ENCODE peak calls at places on chromosome 14, in five cellular contexts. C is activated T-cell treated with anti-CD3 and anti-CD28 coated beads, Interleukin-2, amount 50 U/mL, for 72 hours; S is left lung; G is cardiac septum; M is H4. N is an unnamed sample.

GRCh38 chr14:57739543-57739942 is 126.3 kb downstream of the SLC35F4 start:
- DNase-seq in C (no peak), S (no peak), G (no peak), M (no peak), N (no peak)

GRCh38 chr14:22194669-22195068 is 394.4 kb downstream of the DAD1 start:
- DNase-seq in C (no peak), S (no peak), G (no peak), M (no peak), N (no peak)

GRCh38 chr14:31943217-31943616 is 133.9 kb upstream of the ARHGAP5 start:
- DNase-seq in C (no peak), S (no peak), G (no peak), M (no peak), N (no peak)

GRCh38 chr14:80781968-80782367 is 159.6 kb downstream of the CEP128 start:
- DNase-seq in C (no peak), S (no peak), G (no peak), M (no peak), N (no peak)

GRCh38 chr14:62030387-62030786 is 268.2 kb downstream of the SNAPC1 start:
- DNase-seq in C (no peak), S (no peak), G (no peak), M (no peak), N (no peak)

GRCh38 chr14:81209187-81209836 is 11.4 kb downstream of the GTF2A1 start:
- DNase-seq in C (no peak), S (no peak), G (no peak), M (no peak), N (no peak)

GRCh38 chr14:79896009-79896408 is 315.3 kb downstream of the DIO2 start:
- DNase-seq in C (no peak), S (no peak), G (no peak), M (no peak), N (no peak)

GRCh38 chr14:69489495-69489894 is 5.0 kb downstream of the PLEKHD1 start:
- DNase-seq in C (no peak), S (no peak), G (peak; percentile 29), M (no peak), N (no peak)

GRCh38 chr14:104792101-104792884 is 3.3 kb downstream of the AKT1 start:
- DNase-seq in C (no peak), S (peak; percentile 91), G (peak; percentile 86), M (no peak), N (no peak)

GRCh38 chr14:28375295-28375694 is 391.3 kb upstream of the FOXG1 start:
- DNase-seq in C (no peak), S (no peak), G (no peak), M (peak; percentile 6), N (no peak)

GRCh38 chr14:98725196-98725595 is 546.8 kb downstream of the BCL11B start:
- DNase-seq in C (no peak), S (no peak), G (no peak), M (no peak), N (no peak)

GRCh38 chr14:104072586-104072985 is 12.9 kb upstream of the ASPG start:
- DNase-seq in C (no peak), S (no peak), G (no peak), M (no peak), N (no peak)

GRCh38 chr14:57974896-57975295 is 109.0 kb upstream of the SLC35F4 start:
- DNase-seq in C (no peak), S (no peak), G (no peak), M (no peak), N (no peak)

GRCh38 chr14:59890676-59891075 is 20.1 kb upstream of the RTN1 start:
- DNase-seq in C (no peak), S (no peak), G (no peak), M (no peak), N (no peak)

GRCh38 chr14:34475163-34475562 is 13.1 kb upstream of the SPTSSA start:
- DNase-seq in C (no peak), S (no peak), G (no peak), M (no peak), N (no peak)

GRCh38 chr14:75310295-75311059 is 31.8 kb downstream of the FOS start:
- DNase-seq in C (no peak), S (peak; percentile 86), G (peak; percentile 85), M (peak; percentile 84), N (no peak)

GRCh38 chr14:104326848-104327247 is 188.5 kb downstream of the KIF26A start:
- DNase-seq in C (no peak), S (no peak), G (peak; percentile 46), M (no peak), N (no peak)

GRCh38 chr14:95711476-95712176 is 2.3 kb downstream of the TCL1A start:
- DNase-seq in C (no peak), S (no peak), G (no peak), M (no peak), N (no peak)

GRCh38 chr14:73753043-73753886 is 39.1 kb upstream of the PNMA1 start:
- DNase-seq in C (no peak), S (no peak), G (no peak), M (no peak), N (no peak)

GRCh38 chr14:32366995-32367394 is 37.9 kb downstream of the AKAP6 start:
- DNase-seq in C (no peak), S (no peak), G (no peak), M (no peak), N (no peak)

GRCh38 chr14:60328588-60328987 is 79.6 kb downstream of the PPM1A start:
- DNase-seq in C (no peak), S (no peak), G (no peak), M (no peak), N (no peak)

GRCh38 chr14:68774771-68775613 is 17.9 kb downstream of the ZFP36L1 start:
- DNase-seq in C (no peak), S (no peak), G (peak; percentile 47), M (peak; percentile 83), N (no peak)

GRCh38 chr14:30528119-30528518 is 30.8 kb upstream of the G2E3 start:
- DNase-seq in C (no peak), S (no peak), G (no peak), M (no peak), N (no peak)

GRCh38 chr14:76329150-76329881 is 46.6 kb upstream of the ESRRB start:
- DNase-seq in C (no peak), S (no peak), G (peak; percentile 46), M (no peak), N (no peak)

GRCh38 chr14:105944632-105945610 is 418.5 kb downstream of the TMEM121 start:
- DNase-seq in C (peak; percentile 85), S (peak; percentile 88), G (no peak), M (peak; percentile 14), N (peak; percentile 79)

GRCh38 chr14:30779210-30779609 is 95.1 kb upstream of the COCH start:
- DNase-seq in C (no peak), S (no peak), G (no peak), M (peak; percentile 37), N (no peak)

GRCh38 chr14:91946313-91947195 is 940 bp downstream of the FBLN5 start:
- DNase-seq in C (no peak), S (no peak), G (no peak), M (no peak), N (no peak)

GRCh38 chr14:103738706-103739451 is 23.3 kb downstream of the ZFYVE21 start:
- DNase-seq in C (no peak), S (peak; percentile 69), G (peak; percentile 70), M (no peak), N (no peak)

GRCh38 chr14:64026600-64026999 is 173.8 kb downstream of the SYNE2 start:
- DNase-seq in C (no peak), S (no peak), G (no peak), M (no peak), N (no peak)

GRCh38 chr14:75094896-75095295 is 25.5 kb downstream of the ZC2HC1C start:
- DNase-seq in C (no peak), S (no peak), G (no peak), M (no peak), N (no peak)

GRCh38 chr14:68147331-68147730 is 327.8 kb downstream of the RAD51B start:
- DNase-seq in C (no peak), S (no peak), G (no peak), M (no peak), N (no peak)

GRCh38 chr14:44463386-44464004 is 43.6 kb downstream of the FSCB start:
- DNase-seq in C (no peak), S (no peak), G (no peak), M (no peak), N (no peak)

GRCh38 chr14:30227871-30228270 is 300.2 kb upstream of the PRKD1 start:
- DNase-seq in C (no peak), S (no peak), G (no peak), M (peak; percentile 43), N (no peak)

GRCh38 chr14:100022772-100023451 is 42.3 kb upstream of the EVL start:
- DNase-seq in C (no peak), S (no peak), G (no peak), M (no peak), N (no peak)

GRCh38 chr14:44352212-44352611 is 154.9 kb downstream of the FSCB start:
- DNase-seq in C (no peak), S (no peak), G (no peak), M (no peak), N (no peak)

GRCh38 chr14:104395276-104395675 is 184.3 kb upstream of the C14orf180 start:
- DNase-seq in C (no peak), S (no peak), G (peak; percentile 57), M (no peak), N (no peak)

GRCh38 chr14:78143489-78144145 is 26.6 kb upstream of the NRXN3 start:
- DNase-seq in C (peak; percentile 15), S (no peak), G (no peak), M (peak; percentile 76), N (no peak)

GRCh38 chr14:79166171-79166570 is 996.0 kb downstream of the NRXN3 start:
- DNase-seq in C (no peak), S (no peak), G (no peak), M (no peak), N (no peak)

GRCh38 chr14:105817971-105818711 is 291.8 kb downstream of the TMEM121 start:
- DNase-seq in C (no peak), S (no peak), G (no peak), M (no peak), N (no peak)